ENCODE peak calls at places on chromosomes 7 and 10, in eight cellular contexts. C, I, X, L, M, T, Z and J are unnamed samples.

GRCh38 chr10:29064665-29065064 is 224.2 kb upstream of the LYZL1 start:
- DNase-seq in X (no peak), M (peak; percentile 48), Z (no peak), C (peak; percentile 27), T (no peak), I (no peak), L (peak; percentile 76), J (no peak)

GRCh38 chr7:130372813-130373212 is 7.5 kb upstream of the CPA1 start:
- DNase-seq in X (no peak), Z (no peak), I (no peak), T (no peak), M (no peak), L (no peak), C (no peak), J (no peak)

GRCh38 chr7:122402235-122402634 is 97.7 kb upstream of the FEZF1 start:
- DNase-seq in X (no peak), C (no peak), T (no peak), M (no peak), Z (no peak), L (no peak), I (no peak), J (no peak)

GRCh38 chr7:55431898-55432297 is 66.8 kb downstream of the LANCL2 start:
- DNase-seq in C (no peak), L (no peak), I (no peak), Z (no peak), X (no peak), T (no peak), M (no peak), J (no peak)

GRCh38 chr10:94016727-94017714 is 23.3 kb downstream of the PLCE1 start:
- DNase-seq in I (peak; percentile 0), L (peak; percentile 36), X (no peak), Z (no peak), M (peak; percentile 59), T (no peak), C (no peak), J (no peak)

GRCh38 chr7:133180717-133181116 is 72.2 kb upstream of the EXOC4 start:
- DNase-seq in X (no peak), C (no peak), I (no peak), T (no peak), M (no peak), Z (no peak), L (no peak), J (no peak)

GRCh38 chr7:18354686-18355085 is 140.9 kb upstream of the HDAC9 start:
- DNase-seq in M (no peak), I (no peak), Z (no peak), C (no peak), L (no peak), X (no peak), T (no peak), J (no peak)

GRCh38 chr7:70506463-70506862 is 625.5 kb upstream of the GALNT17 start:
- DNase-seq in L (no peak), I (no peak), Z (no peak), T (no peak), M (no peak), X (no peak), C (no peak), J (no peak)

GRCh38 chr10:123582084-123582989 is 83.8 kb upstream of the GPR26 start:
- DNase-seq in L (peak; percentile 56), X (peak; percentile 44), M (peak; percentile 78), C (peak; percentile 80), T (peak; percentile 11), I (peak; percentile 75), Z (peak; percentile 96), J (peak; percentile 23)

GRCh38 chr7:24907311-24907886 is 72.6 kb downstream of the OSBPL3 start:
- DNase-seq in M (peak; percentile 50), C (peak; percentile 87), I (no peak), T (no peak), Z (no peak), L (peak; percentile 74), X (no peak), J (no peak)

GRCh38 chr10:125117941-125118630 is 42.3 kb downstream of the CTBP2 start:
- DNase-seq in T (no peak), X (no peak), L (no peak), I (peak; percentile 48), M (peak; percentile 74), C (no peak), Z (no peak), J (peak; percentile 16)

GRCh38 chr10:5283305-5284158 is 81.2 kb upstream of the UCN3 start:
- DNase-seq in I (peak; percentile 3), M (peak; percentile 75), T (peak; percentile 1), C (peak; percentile 65), Z (peak; percentile 82), L (peak; percentile 47), X (no peak), J (no peak)

GRCh38 chr7:50142421-50143113 is 49.5 kb upstream of the ZPBP start:
- DNase-seq in T (no peak), M (peak; percentile 60), Z (no peak), I (no peak), C (no peak), L (peak; percentile 16), X (no peak), J (no peak)

GRCh38 chr10:8183241-8183704 is 128.8 kb downstream of the GATA3 start:
- DNase-seq in L (no peak), X (no peak), I (no peak), Z (no peak), C (no peak), M (peak; percentile 37), T (no peak), J (no peak)

GRCh38 chr7:133203490-133203889 is 49.4 kb upstream of the EXOC4 start:
- DNase-seq in C (no peak), T (no peak), Z (no peak), I (no peak), L (no peak), M (no peak), X (no peak), J (no peak)